ENCODE peak calls at places on chromosomes 4 and X, in five cellular contexts. One of them, this sample, is unnamed.

GRCh38 chrX:3271485-3272186 is 74.8 kb downstream of the MXRA5 start:
- DNase-seq in endothelial cell: no peak
- DNase-seq in natural killer cell: no peak
- DNase-seq in foreskin fibroblast: peak; percentile 77
- DNase-seq in prostate gland: peak; percentile 4
- DNase-seq in this sample: no peak

GRCh38 chr4:76680934-76681333 is 217.0 kb downstream of the SOWAHB start:
- DNase-seq in foreskin fibroblast: no peak
- DNase-seq in natural killer cell: no peak
- DNase-seq in endothelial cell: no peak
- DNase-seq in prostate gland: no peak
- DNase-seq in this sample: no peak

GRCh38 chrX:38879631-38880220 is 78.5 kb downstream of the MID1IP1 start:
- DNase-seq in prostate gland: peak; percentile 4
- DNase-seq in foreskin fibroblast: no peak
- DNase-seq in natural killer cell: no peak
- DNase-seq in endothelial cell: no peak
- DNase-seq in this sample: no peak

GRCh38 chrX:115261148-115261547 is 27.3 kb upstream of the LRCH2 start:
- DNase-seq in prostate gland: no peak
- DNase-seq in natural killer cell: no peak
- DNase-seq in endothelial cell: no peak
- DNase-seq in foreskin fibroblast: no peak
- DNase-seq in this sample: no peak

GRCh38 chrX:129737921-129738320 is 858 bp upstream of the XPNPEP2 start:
- DNase-seq in prostate gland: no peak
- DNase-seq in natural killer cell: no peak
- DNase-seq in endothelial cell: no peak
- DNase-seq in foreskin fibroblast: peak; percentile 69
- DNase-seq in this sample: no peak

GRCh38 chr4:154973636-154974035 is 192.6 kb downstream of the RBM46 start:
- DNase-seq in endothelial cell: no peak
- DNase-seq in foreskin fibroblast: no peak
- DNase-seq in prostate gland: no peak
- DNase-seq in natural killer cell: no peak
- DNase-seq in this sample: no peak

GRCh38 chr4:32112891-32113290 is 1392.7 kb downstream of the PCDH7 start:
- DNase-seq in prostate gland: no peak
- DNase-seq in natural killer cell: no peak
- DNase-seq in endothelial cell: no peak
- DNase-seq in foreskin fibroblast: no peak
- DNase-seq in this sample: no peak

GRCh38 chr4:152828122-152828521 is 48.4 kb downstream of the ARFIP1 start:
- DNase-seq in foreskin fibroblast: peak; percentile 15
- DNase-seq in natural killer cell: no peak
- DNase-seq in endothelial cell: no peak
- DNase-seq in prostate gland: no peak
- DNase-seq in this sample: no peak

GRCh38 chr4:62953752-62954151 is 1455.5 kb downstream of the TECRL start:
- DNase-seq in prostate gland: no peak
- DNase-seq in natural killer cell: no peak
- DNase-seq in foreskin fibroblast: no peak
- DNase-seq in endothelial cell: no peak
- DNase-seq in this sample: no peak

GRCh38 chr4:113445286-113445685 is 316.3 kb downstream of the CAMK2D start:
- DNase-seq in natural killer cell: no peak
- DNase-seq in endothelial cell: no peak
- DNase-seq in prostate gland: no peak
- DNase-seq in foreskin fibroblast: peak; percentile 95
- DNase-seq in this sample: no peak

GRCh38 chr4:8167815-8168214 is 9.2 kb upstream of the ABLIM2 start:
- DNase-seq in foreskin fibroblast: no peak
- DNase-seq in prostate gland: no peak
- DNase-seq in endothelial cell: no peak
- DNase-seq in natural killer cell: no peak
- DNase-seq in this sample: no peak

GRCh38 chrX:115948018-115948923 is 222.3 kb upstream of the AGTR2 start:
- DNase-seq in foreskin fibroblast: no peak
- DNase-seq in endothelial cell: no peak
- DNase-seq in natural killer cell: no peak
- DNase-seq in prostate gland: no peak
- DNase-seq in this sample: no peak

GRCh38 chrX:74251006-74251930 is 52.7 kb upstream of the ZCCHC13 start:
- DNase-seq in natural killer cell: no peak
- DNase-seq in prostate gland: peak; percentile 26
- DNase-seq in foreskin fibroblast: peak; percentile 69
- DNase-seq in endothelial cell: no peak
- DNase-seq in this sample: no peak

GRCh38 chr4:159787901-159788300 is 685.0 kb downstream of the RAPGEF2 start:
- DNase-seq in foreskin fibroblast: no peak
- DNase-seq in endothelial cell: no peak
- DNase-seq in natural killer cell: no peak
- DNase-seq in prostate gland: no peak
- DNase-seq in this sample: no peak

GRCh38 chr4:40749717-40750460 is at the start of gene NSUN7:
- DNase-seq in foreskin fibroblast: peak; percentile 24
- DNase-seq in endothelial cell: peak; percentile 86
- DNase-seq in prostate gland: peak; percentile 75
- DNase-seq in natural killer cell: no peak
- DNase-seq in this sample: peak; percentile 63

GRCh38 chr4:173301518-173302201 is 32.5 kb downstream of the HMGB2 start:
- DNase-seq in prostate gland: no peak
- DNase-seq in natural killer cell: no peak
- DNase-seq in foreskin fibroblast: peak; percentile 72
- DNase-seq in endothelial cell: no peak
- DNase-seq in this sample: no peak

GRCh38 chrX:54721424-54721823 is 76.6 kb downstream of the ITIH6 start:
- DNase-seq in endothelial cell: no peak
- DNase-seq in prostate gland: no peak
- DNase-seq in natural killer cell: no peak
- DNase-seq in foreskin fibroblast: peak; percentile 1
- DNase-seq in this sample: no peak

GRCh38 chrX:108712886-108713285 is 23.5 kb downstream of the IRS4 start:
- DNase-seq in prostate gland: no peak
- DNase-seq in endothelial cell: no peak
- DNase-seq in foreskin fibroblast: no peak
- DNase-seq in natural killer cell: no peak
- DNase-seq in this sample: no peak
- TF ChIP-seq CTCF in prostate gland: no peak
- TF ChIP-seq CTCF in endothelial cell: no peak
- TF ChIP-seq CTCF in foreskin fibroblast: no peak
- TF ChIP-seq CTCF in natural killer cell: no peak
- TF ChIP-seq CTCF in this sample: no peak

GRCh38 chrX:137430301-137430700 is 135.6 kb upstream of the ZIC3 start:
- DNase-seq in endothelial cell: no peak
- DNase-seq in natural killer cell: no peak
- DNase-seq in foreskin fibroblast: no peak
- DNase-seq in prostate gland: no peak
- DNase-seq in this sample: no peak

GRCh38 chrX:137427813-137428212 is 138.1 kb upstream of the ZIC3 start:
- DNase-seq in natural killer cell: no peak
- DNase-seq in prostate gland: no peak
- DNase-seq in endothelial cell: no peak
- DNase-seq in foreskin fibroblast: no peak
- DNase-seq in this sample: no peak

GRCh38 chrX:137427061-137427778 is 138.7 kb upstream of the ZIC3 start:
- DNase-seq in natural killer cell: no peak
- DNase-seq in prostate gland: no peak
- DNase-seq in endothelial cell: peak; percentile 10
- DNase-seq in foreskin fibroblast: no peak
- DNase-seq in this sample: no peak

GRCh38 chrX:137428251-137428661 is 137.7 kb upstream of the ZIC3 start:
- DNase-seq in prostate gland: no peak
- DNase-seq in natural killer cell: no peak
- DNase-seq in endothelial cell: peak; percentile 4
- DNase-seq in foreskin fibroblast: no peak
- DNase-seq in this sample: no peak

DNA sequence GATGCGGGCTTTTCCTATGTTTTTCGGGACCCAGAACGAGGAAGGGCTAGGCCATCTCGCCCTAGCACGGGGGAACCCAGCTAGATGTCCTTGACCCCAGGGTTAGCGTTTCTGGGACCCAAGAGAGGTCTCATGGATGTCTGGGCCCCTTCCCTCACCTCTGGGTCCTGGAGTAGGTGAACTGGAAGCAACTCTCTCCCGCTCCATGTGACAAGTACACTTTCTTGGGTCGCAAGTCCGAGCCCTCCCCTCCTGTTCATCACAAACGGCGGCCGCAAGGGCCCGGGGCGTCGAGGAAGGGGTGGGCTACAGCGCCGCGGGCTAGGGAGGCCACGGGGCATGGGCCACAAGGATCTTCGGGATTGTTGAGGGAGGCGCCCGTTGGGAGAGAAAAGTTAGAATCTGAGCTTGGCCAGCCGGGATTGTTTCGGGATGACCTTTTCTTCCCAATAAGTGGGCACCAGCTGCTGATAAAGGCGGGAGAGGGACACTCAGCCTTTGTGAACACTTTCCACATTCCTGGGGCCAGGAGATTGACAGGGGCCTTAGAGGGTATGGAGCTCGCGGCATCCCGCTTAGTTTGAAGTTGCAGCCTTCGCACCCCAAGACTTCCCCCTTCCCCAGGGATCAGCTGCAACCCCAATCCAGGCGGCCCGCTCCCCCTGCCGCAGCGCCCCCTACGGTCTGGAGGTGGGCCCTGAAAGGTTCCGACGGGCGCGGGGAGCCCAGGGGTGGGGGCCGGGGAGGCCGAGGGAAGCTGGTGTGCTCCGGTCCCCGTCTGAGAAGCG is 137.0 kb upstream of the ZIC3 start:
- DNase-seq in prostate gland: no peak
- DNase-seq in foreskin fibroblast: no peak
- DNase-seq in endothelial cell: peak; percentile 42
- DNase-seq in natural killer cell: no peak
- DNase-seq in this sample: no peak
- TF ChIP-seq CTCF in prostate gland: no peak
- TF ChIP-seq CTCF in foreskin fibroblast: no peak
- TF ChIP-seq CTCF in endothelial cell: no peak
- TF ChIP-seq CTCF in natural killer cell: no peak
- TF ChIP-seq CTCF in this sample: peak; percentile 27

DNA sequence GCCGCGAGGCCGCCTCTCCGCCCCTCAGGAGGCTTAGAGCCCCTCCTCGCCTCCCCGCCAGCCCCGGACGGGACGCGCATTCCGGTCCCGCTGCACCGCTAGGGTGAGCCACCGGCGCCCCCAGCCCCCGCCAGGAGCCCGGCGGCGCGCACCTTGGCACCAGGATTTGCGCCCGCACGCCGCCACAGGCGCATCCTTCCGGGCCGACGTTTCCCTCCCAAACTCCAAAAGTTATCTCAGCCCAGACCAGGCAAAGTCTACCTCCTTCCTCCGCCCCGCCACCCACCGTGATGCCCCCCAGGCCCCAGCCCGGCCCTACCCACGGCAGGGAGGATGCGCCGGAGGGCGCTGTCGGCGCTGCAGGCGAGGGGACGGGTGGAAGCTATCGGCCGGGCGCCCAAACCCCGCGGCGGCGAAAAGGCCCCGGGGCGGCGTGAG is 538 bp downstream of the SCML2 start:
- DNase-seq in foreskin fibroblast: peak; percentile 34
- DNase-seq in endothelial cell: peak; percentile 47
- DNase-seq in natural killer cell: no peak
- DNase-seq in prostate gland: no peak
- DNase-seq in this sample: peak; percentile 18
- TF ChIP-seq CTCF in foreskin fibroblast: no peak
- TF ChIP-seq CTCF in endothelial cell: no peak
- TF ChIP-seq CTCF in natural killer cell: no peak
- TF ChIP-seq CTCF in prostate gland: no peak
- TF ChIP-seq CTCF in this sample: peak; percentile 22

DNA sequence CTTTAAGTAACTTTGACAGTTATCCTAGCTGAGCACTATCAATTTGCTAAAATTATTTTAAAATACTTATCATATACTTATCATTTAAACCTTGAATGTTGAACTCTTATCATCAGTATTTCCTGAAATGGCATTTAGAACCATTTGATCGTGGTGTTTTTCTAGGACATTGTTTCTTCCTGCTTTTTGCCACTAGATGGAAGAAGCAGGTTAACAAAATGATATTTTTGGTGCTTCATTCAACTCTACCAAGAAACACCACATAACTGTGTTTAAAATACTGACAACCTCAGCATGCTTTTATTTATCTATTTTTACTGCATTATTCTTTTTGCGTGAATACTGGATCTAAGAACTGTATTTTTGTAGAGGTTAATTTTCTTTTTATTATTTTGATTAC is 44.6 kb downstream of the C4orf33 start:
- DNase-seq in natural killer cell: no peak
- DNase-seq in foreskin fibroblast: peak; percentile 3
- DNase-seq in endothelial cell: no peak
- DNase-seq in prostate gland: no peak
- DNase-seq in this sample: no peak
- TF ChIP-seq CTCF in natural killer cell: no peak
- TF ChIP-seq CTCF in foreskin fibroblast: peak; percentile 7
- TF ChIP-seq CTCF in endothelial cell: no peak
- TF ChIP-seq CTCF in prostate gland: no peak
- TF ChIP-seq CTCF in this sample: no peak

GRCh38 chr4:156792462-156793085 is 179.0 kb downstream of the PDGFC start:
- DNase-seq in endothelial cell: no peak
- DNase-seq in foreskin fibroblast: no peak
- DNase-seq in natural killer cell: no peak
- DNase-seq in prostate gland: no peak
- DNase-seq in this sample: no peak
- TF ChIP-seq CTCF in endothelial cell: no peak
- TF ChIP-seq CTCF in foreskin fibroblast: no peak
- TF ChIP-seq CTCF in natural killer cell: no peak
- TF ChIP-seq CTCF in prostate gland: no peak
- TF ChIP-seq CTCF in this sample: no peak

GRCh38 chr4:126603851-126604250 is 1028.9 kb upstream of the INTU start:
- DNase-seq in endothelial cell: no peak
- DNase-seq in natural killer cell: no peak
- DNase-seq in prostate gland: no peak
- DNase-seq in foreskin fibroblast: no peak
- DNase-seq in this sample: no peak

GRCh38 chr4:126603210-126603609 is 1029.5 kb upstream of the INTU start:
- DNase-seq in foreskin fibroblast: no peak
- DNase-seq in prostate gland: no peak
- DNase-seq in natural killer cell: no peak
- DNase-seq in endothelial cell: no peak
- DNase-seq in this sample: no peak

GRCh38 chr4:126604273-126604867 is 1028.4 kb upstream of the INTU start:
- DNase-seq in natural killer cell: no peak
- DNase-seq in prostate gland: no peak
- DNase-seq in foreskin fibroblast: peak; percentile 77
- DNase-seq in endothelial cell: peak; percentile 27
- DNase-seq in this sample: peak; percentile 23
- TF ChIP-seq CTCF in natural killer cell: no peak
- TF ChIP-seq CTCF in prostate gland: peak; percentile 20
- TF ChIP-seq CTCF in foreskin fibroblast: peak; percentile 91
- TF ChIP-seq CTCF in endothelial cell: peak; percentile 48
- TF ChIP-seq CTCF in this sample: peak; percentile 86

This sample was measured in neural crest cell.